ENCODE peak calls at places on chromosomes 12 and 14, in seven cellular contexts. X, Q, F, L, W, O and H are unnamed samples.

GRCh38 chr14:55104051-55104954 is 24.7 kb upstream of the LGALS3 start:
- DNase-seq in Q (no peak), X (no peak), F (no peak), O (peak; percentile 79), W (no peak), L (no peak), H (peak; percentile 57)

GRCh38 chr14:56487090-56487667 is 92.4 kb upstream of the TMEM260 start:
- DNase-seq in X (no peak), L (no peak), F (no peak), O (no peak), W (peak; percentile 4), Q (no peak), H (no peak)

GRCh38 chr12:49043856-49044258 is 16.7 kb downstream of the KMT2D start:
- DNase-seq in F (peak; percentile 4), L (peak; percentile 73), O (peak; percentile 86), X (no peak), Q (no peak), W (peak; percentile 6), H (peak; percentile 74)

GRCh38 chr14:79376557-79376956 is 834.7 kb downstream of the DIO2 start:
- DNase-seq in L (no peak), O (no peak), X (no peak), F (no peak), W (no peak), Q (no peak), H (no peak)

GRCh38 chr12:24246921-24247320 is 297.5 kb upstream of the SOX5 start:
- DNase-seq in L (no peak), F (no peak), W (no peak), Q (no peak), X (no peak), O (no peak), H (no peak)

GRCh38 chr14:68792022-68792829 is 641 bp downstream of the ZFP36L1 start:
- DNase-seq in L (no peak), W (no peak), Q (peak; percentile 60), X (peak; percentile 76), F (no peak), O (no peak), H (peak; percentile 43)

GRCh38 chr12:126219654-126220279 is 1154.5 kb downstream of the AACS start:
- DNase-seq in Q (no peak), X (no peak), F (peak; percentile 6), W (no peak), L (no peak), O (no peak), H (no peak)

GRCh38 chr12:97567619-97568110 is 105.1 kb downstream of the RMST start:
- DNase-seq in Q (no peak), L (no peak), F (no peak), W (no peak), X (no peak), O (no peak), H (no peak)

GRCh38 chr14:73877790-73878189 is 8.9 kb upstream of the ZNF410 start:
- DNase-seq in O (no peak), F (no peak), X (no peak), W (no peak), L (no peak), Q (no peak), H (no peak)

GRCh38 chr14:73713804-73714655 is at the start of gene PNMA1:
- DNase-seq in W (no peak), F (peak; percentile 55), O (peak; percentile 51), Q (peak; percentile 89), L (peak; percentile 88), X (peak; percentile 95), H (no peak)

GRCh38 chr14:63266106-63266505 is 52.6 kb downstream of the GPHB5 start:
- DNase-seq in X (no peak), F (peak; percentile 35), O (no peak), W (no peak), Q (no peak), L (no peak), H (no peak)

GRCh38 chr12:130242506-130242905 is 80.2 kb downstream of the FZD10 start:
- DNase-seq in O (no peak), L (no peak), Q (no peak), X (no peak), F (no peak), W (no peak), H (no peak)

GRCh38 chr12:119180380-119181040 is 1.8 kb downstream of the HSPB8 start:
- DNase-seq in F (peak; percentile 71), L (peak; percentile 48), W (no peak), O (no peak), X (peak; percentile 85), Q (peak; percentile 43), H (no peak)

GRCh38 chr12:116996648-116997047 is 85.9 kb downstream of the FBXW8 start:
- DNase-seq in L (no peak), X (no peak), F (peak; percentile 60), O (no peak), Q (no peak), W (no peak), H (no peak)

GRCh38 chr14:98949506-98950135 is 322.4 kb downstream of the BCL11B start:
- DNase-seq in X (no peak), L (no peak), O (peak; percentile 39), F (no peak), W (no peak), Q (no peak), H (no peak)

GRCh38 chr14:21087294-21088091 is 11.0 kb downstream of the ZNF219 start:
- DNase-seq in L (no peak), F (peak; percentile 93), O (peak; percentile 90), W (peak; percentile 91), X (no peak), Q (peak; percentile 24), H (peak; percentile 95)

GRCh38 chr14:68018598-68018997 is 199.0 kb downstream of the RAD51B start:
- DNase-seq in O (no peak), F (no peak), Q (no peak), W (no peak), X (no peak), L (no peak), H (no peak)

GRCh38 chr14:92892589-92892988 is 30.4 kb upstream of the CHGA start:
- DNase-seq in Q (no peak), W (no peak), X (no peak), O (no peak), L (no peak), F (no peak), H (no peak)

GRCh38 chr12:3320881-3321509 is 170.0 kb upstream of the PRMT8 start:
- DNase-seq in L (no peak), F (no peak), O (no peak), X (no peak), Q (no peak), W (no peak), H (no peak)

GRCh38 chr12:3321881-3322280 is 169.1 kb upstream of the PRMT8 start:
- DNase-seq in O (no peak), F (no peak), X (no peak), L (no peak), Q (no peak), W (no peak), H (no peak)

GRCh38 chr12:3317841-3318501 is 173.0 kb upstream of the PRMT8 start:
- DNase-seq in Q (no peak), W (no peak), L (no peak), O (no peak), X (no peak), F (no peak), H (no peak)

GRCh38 chr12:3317481-3317815 is 173.6 kb upstream of the PRMT8 start:
- DNase-seq in L (no peak), W (no peak), O (no peak), Q (no peak), X (no peak), F (no peak), H (no peak)

DNA sequence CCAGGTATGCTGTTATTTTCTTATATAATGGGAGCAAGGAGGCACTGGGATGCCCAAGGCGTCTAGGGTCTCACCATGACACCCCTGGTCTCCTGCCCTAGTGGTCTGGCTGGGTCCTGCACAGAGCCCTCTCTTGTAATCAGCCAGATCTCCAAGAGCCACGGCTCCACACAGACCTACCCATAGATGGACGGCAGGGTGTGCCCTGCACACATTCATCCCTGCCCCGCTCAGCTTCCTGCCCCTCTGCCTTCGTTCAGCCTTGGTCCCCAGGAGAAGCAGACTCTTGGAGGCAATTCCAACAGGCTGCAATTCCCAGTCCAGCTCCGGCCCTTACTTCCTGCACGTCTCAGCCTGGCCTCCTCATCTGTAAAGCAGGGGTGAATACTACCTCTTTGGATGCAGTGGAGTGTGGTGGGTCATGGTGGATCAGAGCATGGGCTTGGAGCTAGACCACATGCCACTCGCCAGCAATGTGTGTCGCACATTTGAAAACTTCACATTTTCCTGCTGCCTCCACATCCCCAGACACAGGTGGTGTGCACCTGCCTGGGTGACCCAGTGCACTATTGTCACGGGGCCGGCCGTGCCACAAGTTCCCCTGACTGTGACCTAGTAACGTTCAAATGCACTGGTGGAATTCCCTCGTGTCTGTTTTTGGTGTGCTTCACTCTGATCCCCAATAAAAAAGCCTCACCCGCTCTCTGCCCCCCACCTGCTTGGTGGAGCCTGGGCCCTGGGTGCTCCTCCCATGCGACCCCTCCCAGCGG is 171.1 kb upstream of the PRMT8 start:
- DNase-seq in L (no peak), X (no peak), W (no peak), O (no peak), F (no peak), Q (no peak), H (no peak)
- TF ChIP-seq CTCF in L (no peak), X (no peak), W (no peak), O (no peak), F (no peak), Q (no peak), H (no peak)

GRCh38 chr14:66758031-66758613 is 250.2 kb downstream of the GPHN start:
- DNase-seq in W (no peak), Q (no peak), X (no peak), F (no peak), L (no peak), O (no peak), H (no peak)
- TF ChIP-seq CTCF in W (no peak), Q (no peak), X (no peak), F (no peak), L (no peak), O (no peak), H (no peak)

GRCh38 chr14:60722163-60722835 is 1.9 kb downstream of the SIX4 start:
- DNase-seq in F (peak; percentile 68), O (peak; percentile 22), X (peak; percentile 68), Q (peak; percentile 54), W (no peak), L (peak; percentile 17), H (no peak)
- TF ChIP-seq CTCF in F (no peak), O (no peak), X (no peak), Q (no peak), W (no peak), L (no peak), H (no peak)

GRCh38 chr12:52670506-52670905 is 9.7 kb downstream of the KRT1 start:
- DNase-seq in Q (no peak), O (no peak), F (no peak), X (no peak), W (no peak), L (no peak), H (no peak)

GRCh38 chr12:52669426-52669825 is 10.8 kb downstream of the KRT1 start:
- DNase-seq in O (no peak), W (no peak), F (no peak), L (no peak), X (no peak), Q (no peak), H (no peak)

GRCh38 chr12:52667931-52668330 is 12.3 kb downstream of the KRT1 start:
- DNase-seq in L (no peak), O (no peak), X (no peak), Q (no peak), F (no peak), W (no peak), H (no peak)

GRCh38 chr12:52670961-52671360 is 9.2 kb downstream of the KRT1 start:
- DNase-seq in X (no peak), Q (no peak), W (no peak), F (no peak), O (no peak), L (no peak), H (no peak)

GRCh38 chr12:52667509-52667908 is 12.7 kb downstream of the KRT1 start:
- DNase-seq in W (no peak), X (no peak), O (no peak), Q (no peak), L (no peak), F (no peak), H (no peak)
- TF ChIP-seq CTCF in W (no peak), X (no peak), O (no peak), Q (no peak), L (peak; percentile 19), F (no peak), H (no peak)